ENCODE peak calls at places on chromosome 22, in seven cellular contexts. P, N, M, Q, F, C and W are unnamed samples.

GRCh38 chr22:24424001-24424900 is 3.1 kb upstream of the ADORA2A start:
- DNase-seq in P (no peak), N (no peak), M (no peak), Q (no peak), F (no peak), C (no peak), W (peak)

GRCh38 chr22:17941501-17942406 is 82.6 kb downstream of the MICAL3 start:
- DNase-seq in P (no peak), N (no peak), M (no peak), Q (no peak), F (peak), C (no peak), W (no peak)

GRCh38 chr22:28813772-28814518 is 13.6 kb upstream of the XBP1 start:
- DNase-seq in P (peak), N (no peak), M (peak), Q (no peak), F (peak), C (no peak), W (no peak)

GRCh38 chr22:40462195-40462988 is 92.0 kb downstream of the SGSM3 start:
- DNase-seq in P (no peak), N (no peak), M (no peak), Q (no peak), F (no peak), C (no peak), W (no peak)

GRCh38 chr22:27259390-27259789 is 542.2 kb downstream of the MN1 start:
- DNase-seq in P (no peak), N (no peak), M (no peak), Q (no peak), F (no peak), C (no peak), W (no peak)

GRCh38 chr22:49948958-49949913 is 11.3 kb upstream of the PIM3 start:
- DNase-seq in P (peak), N (no peak), M (no peak), Q (peak), F (no peak), C (no peak), W (no peak)

GRCh38 chr22:48981671-48982070 is 846.0 kb downstream of the BRD1 start:
- DNase-seq in P (no peak), N (no peak), M (no peak), Q (no peak), F (no peak), C (no peak), W (no peak)

GRCh38 chr22:27987557-27987956 is 68.5 kb upstream of the PITPNB start:
- DNase-seq in P (no peak), N (no peak), M (peak), Q (no peak), F (peak), C (no peak), W (no peak)

GRCh38 chr22:46917702-46918101 is 155.3 kb downstream of the TBC1D22A start:
- DNase-seq in P (no peak), N (no peak), M (no peak), Q (no peak), F (no peak), C (no peak), W (no peak)

GRCh38 chr22:39925273-39925672 is 24.4 kb downstream of the GRAP2 start:
- DNase-seq in P (no peak), N (no peak), M (no peak), Q (no peak), F (no peak), C (no peak), W (no peak)

GRCh38 chr22:42905702-42906183 is 48.7 kb upstream of the ARFGAP3 start:
- DNase-seq in P (peak), N (no peak), M (no peak), Q (peak), F (no peak), C (no peak), W (no peak)

GRCh38 chr22:17665884-17666283 is 27.3 kb downstream of the BCL2L13 start:
- DNase-seq in P (no peak), N (no peak), M (no peak), Q (no peak), F (no peak), C (no peak), W (no peak)

GRCh38 chr22:44299124-44299523 is 13.6 kb downstream of the SHISAL1 start:
- DNase-seq in P (no peak), N (no peak), M (no peak), Q (no peak), F (no peak), C (no peak), W (no peak)

GRCh38 chr22:49969751-49970527 is 9.4 kb downstream of the PIM3 start:
- DNase-seq in P (no peak), N (no peak), M (peak), Q (no peak), F (peak), C (no peak), W (no peak)

GRCh38 chr22:10741210-10741609 is 4786.8 kb upstream of the OR11H1 start:
- DNase-seq in P (no peak), N (no peak), M (peak), Q (no peak), F (no peak), C (no peak), W (no peak)

GRCh38 chr22:45684169-45684568 is 12.5 kb downstream of the ATXN10 start:
- DNase-seq in P (no peak), N (no peak), M (no peak), Q (no peak), F (no peak), C (no peak), W (no peak)

GRCh38 chr22:40855960-40856512 is 403 bp downstream of the ST13 start:
- DNase-seq in P (no peak), N (peak), M (peak), Q (peak), F (no peak), C (no peak), W (no peak)

GRCh38 chr22:47333625-47334024 is 571.2 kb downstream of the TBC1D22A start:
- DNase-seq in P (no peak), N (no peak), M (no peak), Q (peak), F (no peak), C (no peak), W (no peak)

GRCh38 chr22:50439314-50440250 is 35.3 kb downstream of the SBF1 start:
- DNase-seq in P (no peak), N (no peak), M (no peak), Q (no peak), F (no peak), C (no peak), W (no peak)

GRCh38 chr22:44522526-44523170 is 24.6 kb upstream of the RTL6 start:
- DNase-seq in P (no peak), N (no peak), M (peak), Q (no peak), F (no peak), C (no peak), W (no peak)

GRCh38 chr22:48899523-48900326 is 927.9 kb downstream of the BRD1 start:
- DNase-seq in P (no peak), N (no peak), M (peak), Q (no peak), F (peak), C (no peak), W (no peak)

GRCh38 chr22:49861642-49862407 is 8.2 kb downstream of the ZBED4 start:
- DNase-seq in P (no peak), N (no peak), M (no peak), Q (no peak), F (no peak), C (no peak), W (no peak)

GRCh38 chr22:46067159-46068111 is 82.9 kb upstream of the PPARA start:
- DNase-seq in P (peak), N (no peak), M (peak), Q (no peak), F (no peak), C (no peak), W (no peak)

GRCh38 chr22:39873963-39874362 is 19.6 kb downstream of the ENTHD1 start:
- DNase-seq in P (no peak), N (no peak), M (no peak), Q (no peak), F (no peak), C (no peak), W (no peak)

GRCh38 chr22:36432592-36433317 is 45.0 kb upstream of the MYH9 start:
- DNase-seq in P (no peak), N (no peak), M (no peak), Q (no peak), F (no peak), C (no peak), W (no peak)

GRCh38 chr22:42282252-42282942 is 11.9 kb upstream of the TCF20 start:
- DNase-seq in P (peak), N (no peak), M (peak), Q (no peak), F (no peak), C (no peak), W (no peak)

GRCh38 chr22:44139773-44140172 is 41.0 kb upstream of the PARVG start:
- DNase-seq in P (no peak), N (no peak), M (no peak), Q (no peak), F (no peak), C (no peak), W (no peak)

GRCh38 chr22:17260950-17261349 is 41.7 kb upstream of the ADA2 start:
- DNase-seq in P (no peak), N (no peak), M (no peak), Q (no peak), F (no peak), C (no peak), W (no peak)

GRCh38 chr22:46547883-46548244 is 10.4 kb upstream of the CELSR1 start:
- DNase-seq in P (peak), N (no peak), M (peak), Q (no peak), F (no peak), C (no peak), W (no peak)

GRCh38 chr22:46536559-46537220 is 730 bp downstream of the CELSR1 start:
- DNase-seq in P (no peak), N (no peak), M (no peak), Q (no peak), F (no peak), C (no peak), W (no peak)

GRCh38 chr22:18148508-18148965 is 1.4 kb upstream of the USP18 start:
- DNase-seq in P (no peak), N (no peak), M (no peak), Q (no peak), F (no peak), C (no peak), W (no peak)

GRCh38 chr22:16819249-16819648 is 6.0 kb downstream of the XKR3 start:
- DNase-seq in P (no peak), N (no peak), M (no peak), Q (no peak), F (no peak), C (no peak), W (no peak)

GRCh38 chr22:24592846-24593809 is at the start of gene LRRC75B:
- DNase-seq in P (peak), N (peak), M (peak), Q (peak), F (peak), C (peak), W (peak)

GRCh38 chr22:40620464-40621046 is 16.0 kb downstream of the MRTFA start:
- DNase-seq in P (no peak), N (no peak), M (no peak), Q (no peak), F (no peak), C (no peak), W (no peak)

GRCh38 chr22:36191106-36191836 is 10.3 kb downstream of the APOL4 start:
- DNase-seq in P (peak), N (no peak), M (peak), Q (no peak), F (no peak), C (no peak), W (no peak)

GRCh38 chr22:31345331-31346254 is 553 bp downstream of the PATZ1 start:
- DNase-seq in P (peak), N (peak), M (peak), Q (peak), F (peak), C (peak), W (peak)

GRCh38 chr22:31348766-31349165 is 2.6 kb upstream of the PATZ1 start:
- DNase-seq in P (no peak), N (no peak), M (no peak), Q (no peak), F (no peak), C (no peak), W (no peak)

GRCh38 chr22:31346733-31347250 is 646 bp upstream of the PATZ1 start:
- DNase-seq in P (peak), N (peak), M (peak), Q (peak), F (no peak), C (no peak), W (peak)

GRCh38 chr22:31346255-31346732 is at the start of gene PATZ1:
- DNase-seq in P (peak), N (peak), M (peak), Q (peak), F (peak), C (peak), W (peak)

GRCh38 chr22:31347251-31348008 is 1.3 kb upstream of the PATZ1 start:
- DNase-seq in P (peak), N (peak), M (peak), Q (peak), F (peak), C (no peak), W (peak)
- TF ChIP-seq POLR2AphosphoS5 in P (peak), N (no peak), M (no peak), Q (peak), F (no peak), C (no peak), W (peak)

DNA sequence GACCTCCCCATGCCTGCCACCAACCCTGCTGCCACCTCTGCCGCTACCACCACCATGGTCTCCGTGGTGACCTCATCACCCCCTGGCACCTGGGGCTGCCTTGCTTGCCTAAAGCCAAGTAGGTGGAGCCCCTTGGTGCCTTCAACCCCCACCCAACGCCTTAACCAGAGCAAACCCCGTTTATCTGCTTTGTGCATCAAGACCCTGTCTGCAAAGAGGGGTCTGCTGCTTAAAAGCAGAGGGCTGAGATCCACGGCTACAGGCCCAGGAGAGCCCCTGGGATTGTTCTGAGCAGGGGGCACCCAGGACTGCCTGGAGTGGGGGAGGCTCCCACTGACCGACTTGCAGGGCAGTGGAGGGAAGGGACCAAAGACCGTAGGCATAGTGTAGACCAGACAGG is 4.9 kb upstream of the PPIL2 start:
- DNase-seq in P (no peak), N (no peak), M (no peak), Q (no peak), F (no peak), C (no peak), W (no peak)
- TF ChIP-seq POLR2A in P (no peak), N (no peak), M (no peak), Q (no peak), F (no peak), C (no peak), W (no peak)

GRCh38 chr22:38873469-38874411 is 1.7 kb upstream of the CBX6 start:
- DNase-seq in P (no peak), N (no peak), M (peak), Q (no peak), F (no peak), C (no peak), W (no peak)

GRCh38 chr22:38872831-38873248 is 824 bp upstream of the CBX6 start:
- DNase-seq in P (peak), N (no peak), M (peak), Q (peak), F (no peak), C (no peak), W (no peak)

GRCh38 chr22:38870791-38871359 is 1.1 kb downstream of the CBX6 start:
- DNase-seq in P (no peak), N (no peak), M (no peak), Q (no peak), F (peak), C (no peak), W (no peak)

GRCh38 chr22:38871360-38872171 is 450 bp downstream of the CBX6 start:
- DNase-seq in P (no peak), N (no peak), M (peak), Q (no peak), F (peak), C (no peak), W (no peak)

GRCh38 chr22:38872172-38872830 is at the start of gene CBX6:
- DNase-seq in P (peak), N (peak), M (peak), Q (peak), F (peak), C (peak), W (peak)
- TF ChIP-seq POLR2AphosphoS5 in P (peak), N (no peak), M (peak), Q (peak), F (no peak), C (peak), W (no peak)

GRCh38 chr22:22193923-22194322 is 50.7 kb upstream of the VPREB1 start:
- DNase-seq in P (no peak), N (no peak), M (no peak), Q (no peak), F (no peak), C (no peak), W (no peak)

GRCh38 chr22:22196833-22197477 is 47.6 kb upstream of the VPREB1 start:
- DNase-seq in P (no peak), N (no peak), M (no peak), Q (no peak), F (no peak), C (no peak), W (no peak)

GRCh38 chr22:22194931-22195264 is 49.7 kb upstream of the VPREB1 start:
- DNase-seq in P (no peak), N (no peak), M (no peak), Q (no peak), F (no peak), C (no peak), W (no peak)

GRCh38 chr22:22196018-22196533 is 48.5 kb upstream of the VPREB1 start:
- DNase-seq in P (peak), N (no peak), M (no peak), Q (no peak), F (no peak), C (no peak), W (peak)

GRCh38 chr22:22195265-22196017 is 49.1 kb upstream of the VPREB1 start:
- DNase-seq in P (peak), N (no peak), M (no peak), Q (peak), F (no peak), C (peak), W (peak)
- TF ChIP-seq POLR2A in P (no peak), N (no peak), M (no peak), Q (no peak), F (no peak), C (no peak), W (no peak)

DNA sequence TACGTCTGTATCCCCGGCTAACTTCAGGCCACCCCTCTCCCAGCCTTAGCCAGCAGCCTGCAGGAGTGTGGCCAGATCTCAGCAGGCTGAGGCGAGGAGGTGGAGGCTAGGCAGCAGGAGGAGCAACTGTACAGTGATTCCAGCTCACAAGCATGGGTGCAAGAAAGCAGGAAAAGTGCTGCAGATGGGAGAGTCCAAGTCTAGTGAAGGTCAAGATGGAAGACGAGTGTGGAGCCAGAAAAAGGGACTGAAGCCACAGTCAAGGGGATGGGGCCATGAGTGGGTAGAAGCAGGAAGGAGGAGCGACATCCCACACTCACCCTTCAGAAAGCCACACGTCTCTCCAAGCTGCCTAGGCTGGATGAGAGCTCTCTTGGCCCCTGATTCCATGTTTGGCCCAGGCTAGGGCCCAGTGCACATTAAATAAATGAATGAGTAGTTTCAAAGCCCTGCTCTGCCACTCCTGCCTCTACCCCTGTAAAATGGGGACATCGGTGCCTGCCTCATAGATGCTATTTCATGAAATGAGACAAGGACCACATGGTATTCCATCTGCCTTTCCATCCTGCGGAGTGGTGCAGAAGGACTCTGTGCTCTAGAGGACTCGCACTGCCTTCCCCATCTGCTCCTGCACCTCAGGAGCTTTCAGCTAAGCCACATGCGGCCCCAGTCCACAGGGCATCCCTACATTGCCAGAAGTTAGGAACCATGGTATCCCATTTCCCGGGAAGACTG is 2.9 kb downstream of the YDJC start:
- DNase-seq in P (no peak), N (no peak), M (no peak), Q (no peak), F (no peak), C (no peak), W (no peak)
- TF ChIP-seq POLR2AphosphoS5 in P (no peak), N (no peak), M (no peak), Q (no peak), F (no peak), C (no peak), W (peak)

DNA sequence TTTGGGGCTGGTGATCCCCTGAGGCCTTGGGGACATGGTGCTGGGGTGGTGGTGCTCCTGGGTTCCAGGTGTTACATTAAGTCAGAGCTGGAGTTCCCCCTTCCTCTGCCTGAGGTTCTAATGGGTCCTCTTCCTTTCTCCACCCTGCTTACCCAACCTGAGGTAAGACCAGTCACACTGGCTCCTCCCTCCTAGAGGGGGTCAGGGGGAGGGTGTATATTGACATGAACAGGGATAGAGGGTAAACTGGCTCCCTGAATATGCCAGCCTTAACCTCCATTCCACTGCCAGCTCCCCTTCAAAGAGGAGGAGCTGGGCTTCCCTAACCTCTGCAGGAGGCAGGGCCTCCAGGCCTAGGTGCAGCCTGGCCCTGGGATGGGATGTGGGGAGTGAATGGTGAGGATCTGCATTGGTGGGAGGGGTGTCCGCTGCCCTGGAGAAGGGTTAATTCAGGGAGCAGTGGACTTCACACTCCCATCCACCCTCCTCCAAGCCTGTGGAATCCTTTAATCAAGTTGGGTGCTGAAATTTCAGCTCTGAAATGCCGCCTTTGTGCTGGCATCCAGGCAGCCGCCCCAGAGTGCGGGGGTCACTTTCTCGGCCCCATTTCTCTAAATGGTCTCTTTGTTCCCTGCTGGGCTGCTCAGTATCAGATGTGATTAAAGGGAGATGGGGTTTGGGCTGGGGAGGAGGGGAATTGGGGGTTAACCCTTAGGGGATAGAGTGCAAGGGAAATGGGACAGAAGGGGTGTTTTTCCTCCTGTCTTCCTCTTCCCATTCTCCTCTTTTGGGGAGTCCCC is 15.2 kb downstream of the POLR2F start:
- DNase-seq in P (no peak), N (no peak), M (no peak), Q (no peak), F (no peak), C (no peak), W (no peak)
- TF ChIP-seq POLR2A in P (no peak), N (no peak), M (no peak), Q (no peak), F (no peak), C (no peak), W (no peak)

GRCh38 chr22:31100762-31101525 is 6.4 kb downstream of the SELENOM start:
- DNase-seq in P (no peak), N (no peak), M (no peak), Q (no peak), F (no peak), C (no peak), W (no peak)

GRCh38 chr22:31103111-31103510 is 4.3 kb downstream of the SELENOM start:
- DNase-seq in P (no peak), N (no peak), M (no peak), Q (no peak), F (no peak), C (no peak), W (no peak)

GRCh38 chr22:31103899-31104694 is 3.3 kb downstream of the SELENOM start:
- DNase-seq in P (no peak), N (no peak), M (peak), Q (no peak), F (no peak), C (no peak), W (no peak)

GRCh38 chr22:31104869-31105268 is 2.5 kb downstream of the SELENOM start:
- DNase-seq in P (no peak), N (no peak), M (peak), Q (no peak), F (no peak), C (peak), W (no peak)

GRCh38 chr22:31102441-31103081 is 4.8 kb downstream of the SELENOM start:
- DNase-seq in P (peak), N (no peak), M (peak), Q (no peak), F (peak), C (no peak), W (no peak)
- TF ChIP-seq POLR2AphosphoS5 in P (peak), N (no peak), M (peak), Q (peak), F (peak), C (no peak), W (no peak)